ENCODE peak calls at places on chromosomes 3 and 15, in seven cellular contexts. One of them, this sample, is unnamed.

GRCh38 chr3:157368171-157368570 is 68.5 kb upstream of the PTX3 start:
- DNase-seq in GM13976: no peak
- DNase-seq in stimulated activated CD4-positive, alpha-beta T cell treated with anti-CD3 and anti-CD28 coated beads, TNF-alpha, amount 100 ng/mL, for 24 hours: no peak
- DNase-seq in RPMI8226: no peak
- DNase-seq in endothelial cell: no peak
- DNase-seq in omental fat pad: no peak
- DNase-seq in ELF-1: no peak
- DNase-seq in this sample: no peak

GRCh38 chr15:71610991-71611720 is 199.2 kb upstream of the NR2E3 start:
- DNase-seq in endothelial cell: no peak
- DNase-seq in ELF-1: no peak
- DNase-seq in omental fat pad: no peak
- DNase-seq in GM13976: no peak
- DNase-seq in stimulated activated CD4-positive, alpha-beta T cell treated with anti-CD3 and anti-CD28 coated beads, TNF-alpha, amount 100 ng/mL, for 24 hours: no peak
- DNase-seq in RPMI8226: no peak
- DNase-seq in this sample: no peak

GRCh38 chr3:29169456-29169855 is 111.4 kb upstream of the RBMS3 start:
- DNase-seq in stimulated activated CD4-positive, alpha-beta T cell treated with anti-CD3 and anti-CD28 coated beads, TNF-alpha, amount 100 ng/mL, for 24 hours: no peak
- DNase-seq in ELF-1: no peak
- DNase-seq in omental fat pad: no peak
- DNase-seq in endothelial cell: no peak
- DNase-seq in RPMI8226: no peak
- DNase-seq in GM13976: no peak
- DNase-seq in this sample: no peak

GRCh38 chr3:130386604-130387263 is 41.3 kb downstream of the COL6A5 start:
- DNase-seq in ELF-1: no peak
- DNase-seq in omental fat pad: no peak
- DNase-seq in GM13976: no peak
- DNase-seq in endothelial cell: no peak
- DNase-seq in stimulated activated CD4-positive, alpha-beta T cell treated with anti-CD3 and anti-CD28 coated beads, TNF-alpha, amount 100 ng/mL, for 24 hours: no peak
- DNase-seq in RPMI8226: no peak
- DNase-seq in this sample: no peak

GRCh38 chr3:119297169-119297568 is 3.0 kb downstream of the ARHGAP31 start:
- DNase-seq in GM13976: no peak
- DNase-seq in endothelial cell: no peak
- DNase-seq in ELF-1: no peak
- DNase-seq in omental fat pad: no peak
- DNase-seq in stimulated activated CD4-positive, alpha-beta T cell treated with anti-CD3 and anti-CD28 coated beads, TNF-alpha, amount 100 ng/mL, for 24 hours: no peak
- DNase-seq in RPMI8226: no peak
- DNase-seq in this sample: peak

GRCh38 chr15:74833376-74834107 is 7.1 kb downstream of the CPLX3 start:
- DNase-seq in GM13976: no peak
- DNase-seq in endothelial cell: no peak
- DNase-seq in ELF-1: no peak
- DNase-seq in stimulated activated CD4-positive, alpha-beta T cell treated with anti-CD3 and anti-CD28 coated beads, TNF-alpha, amount 100 ng/mL, for 24 hours: no peak
- DNase-seq in RPMI8226: peak
- DNase-seq in omental fat pad: no peak
- DNase-seq in this sample: no peak

GRCh38 chr3:71724584-71725278 is 471 bp downstream of the EIF4E3 start:
- DNase-seq in omental fat pad: no peak
- DNase-seq in stimulated activated CD4-positive, alpha-beta T cell treated with anti-CD3 and anti-CD28 coated beads, TNF-alpha, amount 100 ng/mL, for 24 hours: peak
- DNase-seq in RPMI8226: peak
- DNase-seq in GM13976: peak
- DNase-seq in endothelial cell: peak
- DNase-seq in ELF-1: peak
- DNase-seq in this sample: peak

GRCh38 chr3:173938159-173938558 is 540.6 kb downstream of the NLGN1 start:
- DNase-seq in GM13976: no peak
- DNase-seq in endothelial cell: no peak
- DNase-seq in ELF-1: no peak
- DNase-seq in omental fat pad: no peak
- DNase-seq in stimulated activated CD4-positive, alpha-beta T cell treated with anti-CD3 and anti-CD28 coated beads, TNF-alpha, amount 100 ng/mL, for 24 hours: no peak
- DNase-seq in RPMI8226: peak
- DNase-seq in this sample: no peak

GRCh38 chr3:119598410-119599098 is 869 bp downstream of the PLA1A start:
- DNase-seq in stimulated activated CD4-positive, alpha-beta T cell treated with anti-CD3 and anti-CD28 coated beads, TNF-alpha, amount 100 ng/mL, for 24 hours: no peak
- DNase-seq in omental fat pad: no peak
- DNase-seq in GM13976: peak
- DNase-seq in endothelial cell: no peak
- DNase-seq in ELF-1: no peak
- DNase-seq in RPMI8226: no peak
- DNase-seq in this sample: no peak

GRCh38 chr15:42090781-42091180 is 3.6 kb downstream of the PLA2G4D start:
- DNase-seq in ELF-1: no peak
- DNase-seq in stimulated activated CD4-positive, alpha-beta T cell treated with anti-CD3 and anti-CD28 coated beads, TNF-alpha, amount 100 ng/mL, for 24 hours: no peak
- DNase-seq in omental fat pad: no peak
- DNase-seq in GM13976: no peak
- DNase-seq in RPMI8226: no peak
- DNase-seq in endothelial cell: no peak
- DNase-seq in this sample: no peak

GRCh38 chr15:80010131-80010673 is 39.2 kb upstream of the BCL2A1 start:
- DNase-seq in ELF-1: no peak
- DNase-seq in endothelial cell: no peak
- DNase-seq in omental fat pad: no peak
- DNase-seq in stimulated activated CD4-positive, alpha-beta T cell treated with anti-CD3 and anti-CD28 coated beads, TNF-alpha, amount 100 ng/mL, for 24 hours: no peak
- DNase-seq in RPMI8226: peak
- DNase-seq in GM13976: no peak
- DNase-seq in this sample: no peak

GRCh38 chr3:124318650-124319049 is 326.7 kb upstream of the ROPN1 start:
- DNase-seq in omental fat pad: no peak
- DNase-seq in endothelial cell: no peak
- DNase-seq in RPMI8226: no peak
- DNase-seq in stimulated activated CD4-positive, alpha-beta T cell treated with anti-CD3 and anti-CD28 coated beads, TNF-alpha, amount 100 ng/mL, for 24 hours: no peak
- DNase-seq in GM13976: no peak
- DNase-seq in ELF-1: no peak
- DNase-seq in this sample: no peak

GRCh38 chr3:49673131-49673714 is 928 bp upstream of the APEH start:
- DNase-seq in GM13976: no peak
- DNase-seq in stimulated activated CD4-positive, alpha-beta T cell treated with anti-CD3 and anti-CD28 coated beads, TNF-alpha, amount 100 ng/mL, for 24 hours: peak
- DNase-seq in omental fat pad: no peak
- DNase-seq in ELF-1: peak
- DNase-seq in RPMI8226: no peak
- DNase-seq in endothelial cell: peak
- DNase-seq in this sample: no peak

GRCh38 chr3:41405466-41405865 is 206.2 kb downstream of the CTNNB1 start:
- DNase-seq in RPMI8226: no peak
- DNase-seq in omental fat pad: no peak
- DNase-seq in endothelial cell: no peak
- DNase-seq in stimulated activated CD4-positive, alpha-beta T cell treated with anti-CD3 and anti-CD28 coated beads, TNF-alpha, amount 100 ng/mL, for 24 hours: no peak
- DNase-seq in GM13976: no peak
- DNase-seq in ELF-1: no peak
- DNase-seq in this sample: no peak

GRCh38 chr3:119673875-119674274 is 3.3 kb downstream of the COX17 start:
- DNase-seq in ELF-1: no peak
- DNase-seq in stimulated activated CD4-positive, alpha-beta T cell treated with anti-CD3 and anti-CD28 coated beads, TNF-alpha, amount 100 ng/mL, for 24 hours: no peak
- DNase-seq in GM13976: no peak
- DNase-seq in endothelial cell: no peak
- DNase-seq in omental fat pad: no peak
- DNase-seq in RPMI8226: no peak
- DNase-seq in this sample: no peak

GRCh38 chr3:32856901-32857507 is 39.2 kb downstream of the TRIM71 start:
- DNase-seq in GM13976: no peak
- DNase-seq in ELF-1: no peak
- DNase-seq in endothelial cell: no peak
- DNase-seq in RPMI8226: no peak
- DNase-seq in stimulated activated CD4-positive, alpha-beta T cell treated with anti-CD3 and anti-CD28 coated beads, TNF-alpha, amount 100 ng/mL, for 24 hours: no peak
- DNase-seq in omental fat pad: no peak
- DNase-seq in this sample: no peak

GRCh38 chr15:37007301-37007700 is 93.0 kb downstream of the MEIS2 start:
- DNase-seq in stimulated activated CD4-positive, alpha-beta T cell treated with anti-CD3 and anti-CD28 coated beads, TNF-alpha, amount 100 ng/mL, for 24 hours: no peak
- DNase-seq in ELF-1: peak
- DNase-seq in RPMI8226: no peak
- DNase-seq in endothelial cell: no peak
- DNase-seq in GM13976: no peak
- DNase-seq in omental fat pad: no peak
- DNase-seq in this sample: no peak